ENCODE peak calls at places on chromosome 2, in eight cellular contexts. One of them, this sample, is unnamed.

GRCh38 chr2:61590214-61590613 is 52.1 kb upstream of the XPO1 start:
- DNase-seq in SK-N-MC: no peak
- DNase-seq in PC-3: no peak
- DNase-seq in fibroblast of lung: no peak
- DNase-seq in DND-41: no peak
- DNase-seq in GM23338: no peak
- DNase-seq in GM12878: no peak
- DNase-seq in PC-9: no peak
- DNase-seq in this sample: no peak

GRCh38 chr2:150097402-150097801 is 390.1 kb downstream of the RND3 start:
- DNase-seq in SK-N-MC: no peak
- DNase-seq in PC-3: no peak
- DNase-seq in fibroblast of lung: no peak
- DNase-seq in DND-41: no peak
- DNase-seq in GM23338: no peak
- DNase-seq in GM12878: no peak
- DNase-seq in PC-9: no peak
- DNase-seq in this sample: no peak

GRCh38 chr2:2033691-2034090 is 289.4 kb upstream of the PXDN start:
- DNase-seq in SK-N-MC: no peak
- DNase-seq in PC-3: no peak
- DNase-seq in fibroblast of lung: no peak
- DNase-seq in DND-41: no peak
- DNase-seq in GM23338: no peak
- DNase-seq in GM12878: no peak
- DNase-seq in PC-9: no peak
- DNase-seq in this sample: no peak

GRCh38 chr2:228870993-228871392 is 400.1 kb downstream of the PID1 start:
- DNase-seq in SK-N-MC: no peak
- DNase-seq in PC-3: no peak
- DNase-seq in fibroblast of lung: no peak
- DNase-seq in DND-41: no peak
- DNase-seq in GM23338: no peak
- DNase-seq in GM12878: no peak
- DNase-seq in PC-9: no peak
- DNase-seq in this sample: no peak

GRCh38 chr2:226730487-226730886 is 69.1 kb downstream of the IRS1 start:
- DNase-seq in SK-N-MC: no peak
- DNase-seq in PC-3: peak
- DNase-seq in fibroblast of lung: no peak
- DNase-seq in DND-41: no peak
- DNase-seq in GM23338: peak
- DNase-seq in GM12878: no peak
- DNase-seq in PC-9: no peak
- DNase-seq in this sample: no peak

GRCh38 chr2:4972472-4972871 is 719.7 kb upstream of the SOX11 start:
- DNase-seq in SK-N-MC: no peak
- DNase-seq in PC-3: no peak
- DNase-seq in fibroblast of lung: no peak
- DNase-seq in DND-41: no peak
- DNase-seq in GM23338: no peak
- DNase-seq in GM12878: no peak
- DNase-seq in PC-9: no peak
- DNase-seq in this sample: no peak

GRCh38 chr2:220619525-220620267 is 952.4 kb downstream of the EPHA4 start:
- DNase-seq in SK-N-MC: no peak
- DNase-seq in PC-3: peak
- DNase-seq in fibroblast of lung: peak
- DNase-seq in DND-41: no peak
- DNase-seq in GM23338: no peak
- DNase-seq in GM12878: no peak
- DNase-seq in PC-9: peak
- DNase-seq in this sample: peak

GRCh38 chr2:174485763-174486613 is 841 bp downstream of the GPR155 start:
- DNase-seq in SK-N-MC: no peak
- DNase-seq in PC-3: peak
- DNase-seq in fibroblast of lung: peak
- DNase-seq in DND-41: peak
- DNase-seq in GM23338: peak
- DNase-seq in GM12878: no peak
- DNase-seq in PC-9: peak
- DNase-seq in this sample: peak

GRCh38 chr2:99827296-99827999 is 314.9 kb downstream of the AFF3 start:
- DNase-seq in SK-N-MC: no peak
- DNase-seq in PC-3: no peak
- DNase-seq in fibroblast of lung: no peak
- DNase-seq in DND-41: peak
- DNase-seq in GM23338: no peak
- DNase-seq in GM12878: no peak
- DNase-seq in PC-9: no peak
- DNase-seq in this sample: no peak

GRCh38 chr2:95292623-95293260 is 4.4 kb upstream of the KCNIP3 start:
- DNase-seq in SK-N-MC: no peak
- DNase-seq in PC-3: peak
- DNase-seq in fibroblast of lung: no peak
- DNase-seq in DND-41: no peak
- DNase-seq in GM23338: no peak
- DNase-seq in GM12878: no peak
- DNase-seq in PC-9: peak
- DNase-seq in this sample: no peak

GRCh38 chr2:4561206-4561605 is 857.8 kb downstream of the DCDC2C start:
- DNase-seq in SK-N-MC: no peak
- DNase-seq in PC-3: no peak
- DNase-seq in fibroblast of lung: no peak
- DNase-seq in DND-41: no peak
- DNase-seq in GM23338: no peak
- DNase-seq in GM12878: no peak
- DNase-seq in PC-9: no peak
- DNase-seq in this sample: no peak

GRCh38 chr2:157164370-157164769 is 93.1 kb upstream of the GALNT5 start:
- DNase-seq in SK-N-MC: no peak
- DNase-seq in PC-3: no peak
- DNase-seq in fibroblast of lung: no peak
- DNase-seq in DND-41: no peak
- DNase-seq in GM23338: no peak
- DNase-seq in GM12878: no peak
- DNase-seq in PC-9: no peak
- DNase-seq in this sample: no peak

GRCh38 chr2:42492691-42493467 is 903 bp downstream of the KCNG3 start:
- DNase-seq in SK-N-MC: no peak
- DNase-seq in PC-3: no peak
- DNase-seq in fibroblast of lung: peak
- DNase-seq in DND-41: no peak
- DNase-seq in GM23338: peak
- DNase-seq in GM12878: no peak
- DNase-seq in PC-9: no peak
- DNase-seq in this sample: peak

GRCh38 chr2:217360781-217361485 is 501.1 kb upstream of the TNP1 start:
- DNase-seq in SK-N-MC: no peak
- DNase-seq in PC-3: peak
- DNase-seq in fibroblast of lung: peak
- DNase-seq in DND-41: no peak
- DNase-seq in GM23338: no peak
- DNase-seq in GM12878: no peak
- DNase-seq in PC-9: peak
- DNase-seq in this sample: peak

GRCh38 chr2:30026091-30027055 is 105.0 kb upstream of the ALK start:
- DNase-seq in SK-N-MC: no peak
- DNase-seq in PC-3: peak
- DNase-seq in fibroblast of lung: peak
- DNase-seq in DND-41: peak
- DNase-seq in GM23338: peak
- DNase-seq in GM12878: no peak
- DNase-seq in PC-9: peak
- DNase-seq in this sample: peak

GRCh38 chr2:71694501-71695234 is 241.3 kb downstream of the DYSF start:
- DNase-seq in SK-N-MC: no peak
- DNase-seq in PC-3: no peak
- DNase-seq in fibroblast of lung: no peak
- DNase-seq in DND-41: no peak
- DNase-seq in GM23338: peak
- DNase-seq in GM12878: no peak
- DNase-seq in PC-9: no peak
- DNase-seq in this sample: no peak

GRCh38 chr2:65430515-65431416 is 1.6 kb downstream of the SPRED2 start:
- DNase-seq in SK-N-MC: no peak
- DNase-seq in PC-3: peak
- DNase-seq in fibroblast of lung: peak
- DNase-seq in DND-41: peak
- DNase-seq in GM23338: peak
- DNase-seq in GM12878: no peak
- DNase-seq in PC-9: peak
- DNase-seq in this sample: peak
- TF ChIP-seq EZH2 in SK-N-MC: no peak
- TF ChIP-seq EZH2 in PC-3: no peak
- TF ChIP-seq EZH2 in fibroblast of lung: no peak
- TF ChIP-seq EZH2 in DND-41: no peak
- TF ChIP-seq EZH2 in GM23338: peak
- TF ChIP-seq EZH2 in GM12878: no peak
- TF ChIP-seq EZH2 in PC-9: no peak
- TF ChIP-seq EZH2 in this sample: no peak

GRCh38 chr2:74503506-74504475 is 3.7 kb downstream of the PCGF1 start:
- DNase-seq in SK-N-MC: no peak
- DNase-seq in PC-3: no peak
- DNase-seq in fibroblast of lung: no peak
- DNase-seq in DND-41: no peak
- DNase-seq in GM23338: peak
- DNase-seq in GM12878: no peak
- DNase-seq in PC-9: no peak
- DNase-seq in this sample: no peak

GRCh38 chr2:74500578-74500946 is 1.2 kb upstream of the LBX2 start:
- DNase-seq in SK-N-MC: no peak
- DNase-seq in PC-3: no peak
- DNase-seq in fibroblast of lung: no peak
- DNase-seq in DND-41: no peak
- DNase-seq in GM23338: peak
- DNase-seq in GM12878: no peak
- DNase-seq in PC-9: no peak
- DNase-seq in this sample: no peak

GRCh38 chr2:74502720-74503505 is 3.5 kb upstream of the LBX2 start:
- DNase-seq in SK-N-MC: no peak
- DNase-seq in PC-3: no peak
- DNase-seq in fibroblast of lung: peak
- DNase-seq in DND-41: no peak
- DNase-seq in GM23338: peak
- DNase-seq in GM12878: no peak
- DNase-seq in PC-9: peak
- DNase-seq in this sample: peak

GRCh38 chr2:74501335-74502071 is 2.1 kb upstream of the LBX2 start:
- DNase-seq in SK-N-MC: no peak
- DNase-seq in PC-3: no peak
- DNase-seq in fibroblast of lung: no peak
- DNase-seq in DND-41: no peak
- DNase-seq in GM23338: peak
- DNase-seq in GM12878: no peak
- DNase-seq in PC-9: no peak
- DNase-seq in this sample: no peak

DNA sequence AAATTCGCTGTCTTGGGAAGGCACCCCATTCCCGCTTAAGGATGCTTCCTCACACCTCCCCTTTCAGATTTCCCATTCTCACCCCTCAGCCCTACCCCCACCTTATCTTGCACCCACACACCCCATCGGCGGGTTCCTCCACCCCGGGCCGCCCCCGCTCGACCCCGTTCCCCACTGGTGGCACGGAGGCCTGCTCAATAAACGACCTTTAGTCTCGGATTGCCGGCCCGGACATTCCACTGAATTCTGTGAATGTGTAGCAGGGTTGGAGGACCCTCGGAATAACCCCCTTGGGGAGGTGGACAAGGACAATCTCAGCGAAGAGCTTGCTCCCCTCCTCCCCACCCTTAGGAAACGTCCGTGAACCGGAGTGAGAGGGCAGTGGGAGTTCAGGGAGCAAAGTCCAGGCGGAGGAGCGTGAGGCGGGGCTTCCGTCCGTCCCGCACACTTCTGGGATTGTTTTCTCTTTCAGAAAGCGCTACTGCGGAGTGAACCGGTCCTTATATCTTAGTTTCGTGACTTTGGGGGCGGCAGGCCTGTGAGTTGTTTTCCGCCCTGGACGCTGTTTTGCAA is 2.8 kb upstream of the LBX2 start:
- DNase-seq in SK-N-MC: no peak
- DNase-seq in PC-3: no peak
- DNase-seq in fibroblast of lung: no peak
- DNase-seq in DND-41: no peak
- DNase-seq in GM23338: no peak
- DNase-seq in GM12878: no peak
- DNase-seq in PC-9: no peak
- DNase-seq in this sample: peak
- TF ChIP-seq EZH2 in SK-N-MC: no peak
- TF ChIP-seq EZH2 in PC-3: no peak
- TF ChIP-seq EZH2 in fibroblast of lung: peak
- TF ChIP-seq EZH2 in DND-41: no peak
- TF ChIP-seq EZH2 in GM23338: peak
- TF ChIP-seq EZH2 in GM12878: no peak
- TF ChIP-seq EZH2 in PC-9: no peak
- TF ChIP-seq EZH2 in this sample: peak

GRCh38 chr2:19351914-19352697 is 6.3 kb downstream of the OSR1 start:
- DNase-seq in SK-N-MC: no peak
- DNase-seq in PC-3: no peak
- DNase-seq in fibroblast of lung: no peak
- DNase-seq in DND-41: no peak
- DNase-seq in GM23338: peak
- DNase-seq in GM12878: no peak
- DNase-seq in PC-9: no peak
- DNase-seq in this sample: no peak
- TF ChIP-seq EZH2 in SK-N-MC: no peak
- TF ChIP-seq EZH2 in PC-3: no peak
- TF ChIP-seq EZH2 in fibroblast of lung: no peak
- TF ChIP-seq EZH2 in DND-41: no peak
- TF ChIP-seq EZH2 in GM23338: peak
- TF ChIP-seq EZH2 in GM12878: no peak
- TF ChIP-seq EZH2 in PC-9: no peak
- TF ChIP-seq EZH2 in this sample: peak

DNA sequence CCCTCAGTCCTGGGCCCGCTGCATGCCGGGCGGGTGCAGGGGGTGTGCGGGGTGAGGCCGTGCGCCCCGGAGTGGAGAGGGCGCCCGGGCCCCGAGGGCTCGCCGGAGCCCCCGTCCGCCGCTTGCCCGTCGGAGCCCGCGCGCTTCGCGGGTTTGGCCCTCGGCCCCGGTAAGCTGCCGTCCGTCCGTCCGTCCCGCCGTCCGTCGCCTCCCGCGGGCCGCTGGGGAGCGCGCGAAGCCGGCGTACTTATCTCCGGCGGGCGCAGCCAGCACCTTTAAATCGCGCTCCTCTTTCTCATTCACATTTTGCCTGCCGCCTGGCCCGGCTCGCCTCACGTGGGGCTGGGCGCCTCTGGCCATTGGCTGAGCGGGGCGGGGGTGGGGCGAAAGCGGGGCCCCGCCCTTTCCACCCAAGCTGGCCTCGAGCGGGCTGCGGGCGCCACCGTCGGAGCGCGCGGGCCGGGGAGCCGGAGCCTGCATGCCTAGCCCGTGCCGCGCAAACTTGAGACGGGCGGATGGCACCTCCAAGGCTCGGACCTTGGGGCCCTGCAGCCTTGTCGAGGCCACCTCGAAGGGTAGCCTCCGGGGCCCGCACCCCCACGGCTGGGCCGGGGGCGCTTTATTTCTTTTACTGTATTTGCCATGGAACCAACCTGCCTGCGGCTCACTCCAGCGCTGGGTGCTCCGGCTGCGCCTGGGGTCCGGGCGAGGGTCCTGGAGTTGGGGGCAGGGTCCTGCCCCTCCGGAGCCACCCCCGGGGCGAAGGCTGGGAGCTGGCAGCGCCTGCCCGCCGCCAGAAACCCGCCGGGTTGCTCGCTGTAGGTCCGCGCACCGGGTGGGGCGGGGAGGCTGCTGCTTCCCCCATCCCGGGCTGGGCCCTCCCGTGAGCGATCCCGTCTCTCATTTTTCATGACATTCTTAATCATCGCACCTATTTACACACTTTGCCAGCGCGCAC is at the start of gene GBX2:
- DNase-seq in SK-N-MC: no peak
- DNase-seq in PC-3: peak
- DNase-seq in fibroblast of lung: peak
- DNase-seq in DND-41: no peak
- DNase-seq in GM23338: peak
- DNase-seq in GM12878: no peak
- DNase-seq in PC-9: no peak
- DNase-seq in this sample: peak
- TF ChIP-seq EZH2 in SK-N-MC: no peak
- TF ChIP-seq EZH2 in PC-3: no peak
- TF ChIP-seq EZH2 in fibroblast of lung: peak
- TF ChIP-seq EZH2 in DND-41: no peak
- TF ChIP-seq EZH2 in GM23338: no peak
- TF ChIP-seq EZH2 in GM12878: no peak
- TF ChIP-seq EZH2 in PC-9: no peak
- TF ChIP-seq EZH2 in this sample: no peak